ENCODE peak calls at places on chromosomes 12 and 14, in ten cellular contexts. H is heart right ventricle, C is GM12878, X is mucosa of descending colon, S is GM20000, O is DND-41, P is neural crest cell, K is tibial nerve, E is left lung, R is AG09319. Q is an unnamed sample.

GRCh38 chr12:74365178-74365964 is 172.3 kb upstream of the ATXN7L3B start:
- DNase-seq in H (no peak), C (no peak), X (no peak), S (peak), O (peak), P (peak), K (no peak), E (no peak), R (peak), Q (no peak)

GRCh38 chr14:51093371-51094281 is 1.3 kb downstream of the TRIM9 start:
- DNase-seq in H (peak), C (no peak), X (peak), S (peak), O (peak), P (peak), K (no peak), E (peak), R (no peak), Q (peak)

GRCh38 chr14:98919431-98919830 is 352.6 kb downstream of the BCL11B start:
- DNase-seq in H (no peak), C (no peak), X (no peak), S (no peak), O (no peak), P (no peak), K (no peak), E (no peak), R (no peak), Q (no peak)

GRCh38 chr14:61076531-61076930 is 95.5 kb downstream of the SLC38A6 start:
- DNase-seq in H (no peak), C (no peak), X (no peak), S (no peak), O (no peak), P (no peak), K (no peak), E (no peak), R (no peak), Q (no peak)

GRCh38 chr12:53738834-53739284 is 11.6 kb upstream of the CALCOCO1 start:
- DNase-seq in H (no peak), C (no peak), X (no peak), S (no peak), O (no peak), P (no peak), K (no peak), E (no peak), R (no peak), Q (no peak)

GRCh38 chr12:2412305-2412643 is 359.5 kb downstream of the CACNA1C start:
- DNase-seq in H (no peak), C (no peak), X (no peak), S (no peak), O (no peak), P (no peak), K (no peak), E (no peak), R (no peak), Q (no peak)

GRCh38 chr14:30656190-30656632 is 34.1 kb downstream of the SCFD1 start:
- DNase-seq in H (no peak), C (peak), X (no peak), S (peak), O (peak), P (peak), K (no peak), E (no peak), R (no peak), Q (no peak)

GRCh38 chr12:114961491-114961890 is 277.5 kb upstream of the TBX3 start:
- DNase-seq in H (no peak), C (no peak), X (no peak), S (no peak), O (no peak), P (no peak), K (no peak), E (no peak), R (no peak), Q (no peak)

GRCh38 chr14:88667555-88668273 is 104.9 kb downstream of the ZC3H14 start:
- DNase-seq in H (no peak), C (peak), X (peak), S (peak), O (peak), P (peak), K (no peak), E (no peak), R (peak), Q (peak)

GRCh38 chr14:86057018-86057667 is 527.2 kb downstream of the FLRT2 start:
- DNase-seq in H (no peak), C (no peak), X (no peak), S (peak), O (peak), P (peak), K (peak), E (no peak), R (no peak), Q (no peak)

GRCh38 chr14:52266179-52266578 is 1.3 kb upstream of the PTGDR start:
- DNase-seq in H (no peak), C (no peak), X (no peak), S (no peak), O (no peak), P (no peak), K (peak), E (no peak), R (peak), Q (no peak)

GRCh38 chr12:130715996-130716917 is at the start of gene RIMBP2:
- DNase-seq in H (no peak), C (no peak), X (no peak), S (no peak), O (peak), P (peak), K (no peak), E (no peak), R (no peak), Q (no peak)

GRCh38 chr14:87691482-87691881 is 301.5 kb downstream of the GALC start:
- DNase-seq in H (no peak), C (no peak), X (no peak), S (no peak), O (no peak), P (no peak), K (no peak), E (peak), R (no peak), Q (no peak)

GRCh38 chr12:29041621-29042020 is 107.5 kb upstream of the FAR2 start:
- DNase-seq in H (no peak), C (no peak), X (no peak), S (no peak), O (no peak), P (no peak), K (no peak), E (no peak), R (no peak), Q (no peak)

GRCh38 chr12:14396071-14396470 is 30.6 kb downstream of the ATF7IP start:
- DNase-seq in H (no peak), C (peak), X (no peak), S (peak), O (no peak), P (no peak), K (no peak), E (no peak), R (no peak), Q (no peak)

GRCh38 chr12:132438726-132439125 is 51.2 kb upstream of the FBRSL1 start:
- DNase-seq in H (no peak), C (no peak), X (no peak), S (no peak), O (no peak), P (no peak), K (no peak), E (no peak), R (no peak), Q (no peak)

GRCh38 chr12:99436584-99436983 is 211.0 kb upstream of the GARIN6 start:
- DNase-seq in H (no peak), C (peak), X (no peak), S (peak), O (no peak), P (no peak), K (no peak), E (no peak), R (no peak), Q (no peak)

GRCh38 chr12:131041216-131041967 is 87.7 kb downstream of the ADGRD1 start:
- DNase-seq in H (no peak), C (no peak), X (no peak), S (no peak), O (no peak), P (no peak), K (no peak), E (peak), R (no peak), Q (no peak)

GRCh38 chr12:118011961-118012360 is 4.5 kb upstream of the RFC5 start:
- DNase-seq in H (no peak), C (no peak), X (no peak), S (no peak), O (no peak), P (no peak), K (no peak), E (no peak), R (no peak), Q (no peak)

GRCh38 chr12:27207626-27208413 is 36.3 kb upstream of the STK38L start:
- DNase-seq in H (no peak), C (peak), X (no peak), S (peak), O (no peak), P (no peak), K (no peak), E (no peak), R (no peak), Q (no peak)

GRCh38 chr12:27517532-27517931 is 6.5 kb upstream of the PPFIBP1 start:
- DNase-seq in H (no peak), C (no peak), X (no peak), S (no peak), O (no peak), P (no peak), K (no peak), E (no peak), R (no peak), Q (no peak)

GRCh38 chr12:65918057-65918456 is 93.8 kb downstream of the HMGA2 start:
- DNase-seq in H (no peak), C (no peak), X (no peak), S (peak), O (no peak), P (no peak), K (no peak), E (no peak), R (no peak), Q (no peak)

GRCh38 chr14:101236496-101237240 is 324.6 kb upstream of the DIO3 start:
- DNase-seq in H (no peak), C (no peak), X (no peak), S (no peak), O (no peak), P (no peak), K (no peak), E (no peak), R (no peak), Q (no peak)

GRCh38 chr12:128797119-128798118 is 26.3 kb downstream of the SLC15A4 start:
- DNase-seq in H (no peak), C (no peak), X (no peak), S (peak), O (no peak), P (no peak), K (no peak), E (no peak), R (no peak), Q (no peak)

GRCh38 chr12:73719223-73719622 is 818.4 kb upstream of the ATXN7L3B start:
- DNase-seq in H (no peak), C (no peak), X (no peak), S (no peak), O (no peak), P (no peak), K (no peak), E (no peak), R (no peak), Q (no peak)

GRCh38 chr12:31203261-31203660 is 122.7 kb downstream of the SINHCAF start:
- DNase-seq in H (no peak), C (no peak), X (no peak), S (no peak), O (no peak), P (no peak), K (no peak), E (no peak), R (no peak), Q (no peak)

GRCh38 chr12:105409881-105410471 is 79.5 kb downstream of the C12orf75 start:
- DNase-seq in H (peak), C (no peak), X (no peak), S (no peak), O (peak), P (no peak), K (peak), E (no peak), R (peak), Q (no peak)

GRCh38 chr12:6891637-6892036 is 13.0 kb upstream of the LRRC23 start:
- DNase-seq in H (no peak), C (no peak), X (no peak), S (no peak), O (peak), P (no peak), K (no peak), E (no peak), R (no peak), Q (no peak)

GRCh38 chr12:106120578-106121105 is 18.1 kb downstream of the NUAK1 start:
- DNase-seq in H (peak), C (no peak), X (no peak), S (no peak), O (no peak), P (no peak), K (peak), E (no peak), R (no peak), Q (no peak)

GRCh38 chr14:23569443-23570151 is 2.0 kb upstream of the AP1G2 start:
- DNase-seq in H (no peak), C (no peak), X (no peak), S (no peak), O (no peak), P (no peak), K (no peak), E (peak), R (no peak), Q (no peak)

GRCh38 chr12:123131291-123131831 is 19.5 kb downstream of the PITPNM2 start:
- DNase-seq in H (no peak), C (no peak), X (peak), S (no peak), O (no peak), P (no peak), K (no peak), E (no peak), R (no peak), Q (no peak)

GRCh38 chr14:92704036-92704804 is 44.2 kb downstream of the LGMN start:
- DNase-seq in H (no peak), C (peak), X (peak), S (peak), O (no peak), P (no peak), K (no peak), E (no peak), R (no peak), Q (no peak)

GRCh38 chr12:25829192-25829591 is 129.3 kb upstream of the RASSF8 start:
- DNase-seq in H (no peak), C (no peak), X (no peak), S (no peak), O (no peak), P (no peak), K (no peak), E (no peak), R (peak), Q (no peak)

GRCh38 chr12:131831635-131832041 is 3.4 kb downstream of the MMP17 start:
- DNase-seq in H (no peak), C (no peak), X (no peak), S (no peak), O (no peak), P (no peak), K (no peak), E (no peak), R (peak), Q (no peak)

GRCh38 chr12:109632299-109632698 is 58.7 kb downstream of the MVK start:
- DNase-seq in H (no peak), C (no peak), X (no peak), S (no peak), O (no peak), P (no peak), K (no peak), E (no peak), R (no peak), Q (no peak)

GRCh38 chr14:68663385-68664076 is 129.3 kb downstream of the ZFP36L1 start:
- DNase-seq in H (no peak), C (peak), X (no peak), S (peak), O (peak), P (no peak), K (no peak), E (no peak), R (no peak), Q (no peak)

GRCh38 chr14:78788467-78789360 is 618.5 kb downstream of the NRXN3 start:
- DNase-seq in H (no peak), C (no peak), X (no peak), S (no peak), O (no peak), P (no peak), K (no peak), E (no peak), R (no peak), Q (no peak)

GRCh38 chr12:129594098-129594497 is 309.7 kb downstream of the TMEM132D start:
- DNase-seq in H (no peak), C (no peak), X (no peak), S (no peak), O (no peak), P (no peak), K (no peak), E (no peak), R (no peak), Q (no peak)

GRCh38 chr12:80226576-80226975 is 127.2 kb downstream of the OTOGL start:
- DNase-seq in H (no peak), C (no peak), X (no peak), S (no peak), O (no peak), P (no peak), K (no peak), E (no peak), R (no peak), Q (no peak)

GRCh38 chr14:59461891-59462290 is 3.3 kb downstream of the GPR135 start:
- DNase-seq in H (no peak), C (no peak), X (no peak), S (no peak), O (no peak), P (no peak), K (no peak), E (no peak), R (no peak), Q (no peak)
- TF ChIP-seq CTCF in H (no peak), C (no peak), X (no peak), S (no peak), O (no peak), P (no peak), K (no peak), E (no peak), R (no peak), Q (no peak)

GRCh38 chr12:96070670-96071279 is 35.4 kb upstream of the LTA4H start:
- DNase-seq in H (no peak), C (peak), X (no peak), S (peak), O (no peak), P (no peak), K (no peak), E (no peak), R (no peak), Q (no peak)
- TF ChIP-seq CTCF in H (peak), C (peak), X (no peak), S (no peak), O (peak), P (no peak), K (no peak), E (no peak), R (no peak), Q (peak)

DNA sequence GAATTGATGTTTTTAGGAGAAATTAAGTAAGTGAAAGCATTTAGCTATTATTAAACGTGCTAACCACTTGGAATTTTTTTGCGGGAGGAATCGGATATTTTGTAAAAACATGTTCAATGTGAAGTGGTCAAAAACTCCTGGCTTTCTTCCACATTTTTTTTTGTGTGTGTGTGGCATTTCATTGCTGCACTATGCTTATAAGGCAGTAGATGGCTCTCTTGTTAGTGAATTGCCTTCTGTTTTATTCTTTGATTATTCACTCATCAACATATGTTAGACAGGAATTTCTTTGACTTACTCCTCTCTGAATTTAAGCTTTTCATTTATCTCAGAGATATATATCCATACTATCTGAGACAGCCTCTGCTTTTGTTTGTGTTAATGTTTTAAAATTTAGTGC is 71.3 kb downstream of the DERA start:
- DNase-seq in H (no peak), C (no peak), X (no peak), S (no peak), O (no peak), P (no peak), K (no peak), E (no peak), R (no peak), Q (no peak)
- TF ChIP-seq CTCF in H (peak), C (no peak), X (no peak), S (no peak), O (peak), P (peak), K (peak), E (peak), R (peak), Q (peak)

DNA sequence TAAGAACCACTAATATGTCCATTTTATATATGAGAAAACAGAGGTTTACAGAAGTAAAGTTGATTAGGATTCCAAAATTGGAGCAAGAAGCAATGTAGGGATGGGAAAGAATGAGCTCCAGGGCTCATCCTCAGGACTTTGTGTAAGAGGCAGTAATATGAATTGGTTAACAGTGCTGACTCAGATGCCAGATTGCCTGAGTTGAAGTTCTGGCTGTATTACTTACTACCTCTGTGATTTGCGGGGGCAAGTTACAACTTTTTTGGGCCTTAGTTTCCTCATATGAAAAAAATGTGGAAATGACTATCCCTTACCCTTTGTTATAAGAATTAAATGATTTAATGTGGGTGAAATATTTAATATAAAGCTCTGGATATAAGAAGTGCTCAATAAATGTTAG is 35.1 kb upstream of the PPP2R5E start:
- DNase-seq in H (no peak), C (no peak), X (no peak), S (no peak), O (no peak), P (no peak), K (no peak), E (no peak), R (no peak), Q (no peak)
- TF ChIP-seq CTCF in H (no peak), C (no peak), X (no peak), S (no peak), O (no peak), P (no peak), K (no peak), E (no peak), R (no peak), Q (no peak)

DNA sequence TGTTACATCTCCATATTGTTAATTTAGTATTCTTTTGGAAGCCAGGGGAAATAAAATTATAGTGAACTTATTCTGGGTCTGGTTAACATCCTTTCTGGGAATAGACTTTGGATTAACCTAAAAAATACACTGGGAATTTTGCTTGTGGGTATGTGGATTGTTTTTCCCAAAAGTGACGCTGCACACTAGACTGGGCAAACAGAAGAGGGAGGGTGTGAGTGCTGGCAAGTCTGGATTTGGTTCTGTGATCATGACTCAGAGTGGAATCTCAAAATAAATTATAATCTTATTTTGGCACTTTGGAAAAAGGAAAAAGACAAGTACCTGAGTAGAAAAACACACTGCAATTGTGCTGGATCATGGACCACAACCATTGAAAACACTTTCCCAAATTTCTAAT is 15.2 kb upstream of the LUM start:
- DNase-seq in H (no peak), C (no peak), X (no peak), S (no peak), O (no peak), P (no peak), K (no peak), E (no peak), R (no peak), Q (no peak)
- TF ChIP-seq CTCF in H (no peak), C (no peak), X (no peak), S (no peak), O (no peak), P (no peak), K (no peak), E (no peak), R (no peak), Q (no peak)

GRCh38 chr12:93803408-93803807 is 126.2 kb downstream of the CRADD start:
- DNase-seq in H (no peak), C (no peak), X (no peak), S (no peak), O (no peak), P (no peak), K (no peak), E (no peak), R (peak), Q (no peak)

GRCh38 chr12:93804392-93805179 is 127.4 kb downstream of the CRADD start:
- DNase-seq in H (no peak), C (no peak), X (no peak), S (no peak), O (no peak), P (no peak), K (no peak), E (no peak), R (no peak), Q (no peak)

GRCh38 chr12:93805736-93806141 is 128.6 kb downstream of the CRADD start:
- DNase-seq in H (no peak), C (no peak), X (no peak), S (no peak), O (no peak), P (no peak), K (no peak), E (no peak), R (no peak), Q (no peak)

GRCh38 chr12:93802293-93802692 is 125.1 kb downstream of the CRADD start:
- DNase-seq in H (no peak), C (no peak), X (no peak), S (no peak), O (no peak), P (no peak), K (no peak), E (no peak), R (no peak), Q (no peak)

GRCh38 chr12:93802698-93803097 is 125.5 kb downstream of the CRADD start:
- DNase-seq in H (no peak), C (no peak), X (no peak), S (no peak), O (no peak), P (no peak), K (no peak), E (no peak), R (no peak), Q (no peak)
- TF ChIP-seq CTCF in H (peak), C (no peak), X (no peak), S (no peak), O (peak), P (no peak), K (no peak), E (no peak), R (peak), Q (peak)

Q was measured in D721Med.